ENCODE peak calls at places on chromosomes 6 and 20, in seven cellular contexts. C, X, W, S, F, D and K are unnamed samples. For H3K36me3, the result is how much of the 10 kb centered on the place peaks cover.

GRCh38 chr6:141403827-141404226 is 728.9 kb upstream of the GJE1 start:
- DNase-seq in X (no peak), S (no peak), W (no peak), D (no peak), C (no peak), F (no peak), K (no peak)

GRCh38 chr20:50354690-50355592 is 155.2 kb upstream of the PTPN1 start:
- DNase-seq in S (no peak), F (peak), C (no peak), D (no peak), X (no peak), W (peak), K (no peak)

GRCh38 chr6:93036835-93037234 is 382.5 kb downstream of the EPHA7 start:
- DNase-seq in D (no peak), C (peak), F (no peak), W (no peak), X (peak), S (peak), K (no peak)

GRCh38 chr6:158564243-158565121 is 4.6 kb downstream of the TMEM181 start:
- DNase-seq in D (no peak), X (no peak), C (no peak), F (no peak), W (no peak), S (no peak), K (no peak)

GRCh38 chr6:23218751-23219150 is 649.4 kb downstream of the HDGFL1 start:
- DNase-seq in D (no peak), W (no peak), S (peak), C (no peak), F (no peak), X (no peak), K (no peak)

GRCh38 chr20:8421981-8422380 is 289.9 kb downstream of the PLCB1 start:
- DNase-seq in D (no peak), S (no peak), C (no peak), F (no peak), W (no peak), X (no peak), K (no peak)

GRCh38 chr20:57557926-57558613 is 2.8 kb upstream of the PCK1 start:
- DNase-seq in X (no peak), F (no peak), C (no peak), S (no peak), D (no peak), W (no peak), K (no peak)

GRCh38 chr6:137846772-137847313 is 20.2 kb upstream of the TNFAIP3 start:
- DNase-seq in S (no peak), C (no peak), F (peak), X (no peak), W (no peak), D (no peak), K (peak)

GRCh38 chr20:32465092-32465900 is 107.2 kb downstream of the ASXL1 start:
- DNase-seq in D (peak), X (peak), F (peak), W (peak), C (no peak), S (no peak), K (peak)

GRCh38 chr6:42224222-42225042 is 6.8 kb upstream of the MRPS10 start:
- DNase-seq in W (no peak), X (peak), C (peak), F (no peak), S (no peak), D (no peak), K (no peak)

GRCh38 chr20:62165762-62166399 is 16.9 kb upstream of the MTG2 start:
- DNase-seq in S (no peak), W (no peak), C (no peak), X (no peak), D (no peak), F (no peak), K (no peak)

GRCh38 chr20:62552613-62553012 is 76.8 kb upstream of the GATA5 start:
- DNase-seq in W (no peak), F (no peak), X (no peak), D (no peak), C (no peak), S (no peak), K (no peak)

GRCh38 chr6:45472383-45472782 is 94.6 kb upstream of the SUPT3H start:
- DNase-seq in C (no peak), F (peak), W (no peak), D (no peak), X (peak), S (no peak), K (no peak)

GRCh38 chr6:111681856-111682255 is 76.2 kb upstream of the TRAF3IP2 start:
- DNase-seq in D (no peak), F (no peak), C (no peak), S (no peak), W (no peak), X (no peak), K (no peak)

GRCh38 chr6:143773503-143773902 is 69.6 kb upstream of the LTV1 start:
- DNase-seq in F (no peak), D (no peak), S (no peak), X (no peak), C (no peak), W (no peak), K (no peak)

GRCh38 chr20:7627734-7628663 is 312.3 kb downstream of the HAO1 start:
- DNase-seq in X (peak), C (no peak), S (no peak), D (no peak), F (no peak), W (no peak), K (no peak)

GRCh38 chr20:11001767-11002540 is 328.2 kb upstream of the JAG1 start:
- DNase-seq in F (peak), C (peak), D (no peak), W (peak), S (no peak), X (peak), K (no peak)

GRCh38 chr6:14732226-14732844 is 513.5 kb upstream of the JARID2 start:
- DNase-seq in D (no peak), C (no peak), S (no peak), X (no peak), F (no peak), W (no peak), K (no peak)

GRCh38 chr20:1893721-1894470 is 1.3 kb upstream of the SIRPA start:
- DNase-seq in S (no peak), F (no peak), D (no peak), C (no peak), X (no peak), W (no peak), K (no peak)

DNA sequence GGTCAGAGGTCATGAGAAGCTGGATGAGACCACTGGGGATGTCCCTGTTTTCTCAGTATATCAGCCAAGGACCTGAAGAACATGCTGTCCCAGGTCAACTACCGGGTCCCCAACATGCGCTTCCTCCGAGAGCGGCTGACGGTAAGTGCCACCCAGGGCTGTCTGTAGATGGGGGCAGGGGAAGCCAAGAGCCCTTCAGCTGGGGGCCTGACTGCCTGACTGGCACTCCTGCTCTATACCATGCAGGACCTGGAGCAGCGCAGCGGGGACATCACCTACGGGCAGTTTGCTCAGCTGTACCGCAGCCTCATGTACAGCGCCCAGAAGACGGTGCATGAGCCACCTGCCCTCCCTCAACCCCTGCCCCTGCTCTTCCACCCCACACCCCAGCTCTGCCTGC is 25.1 kb downstream of the PLCG1 start:
- DNase-seq in X (no peak), F (no peak), W (no peak), S (no peak), D (no peak), C (no peak), K (no peak)
- H3K36me3 ChIP-seq in X (under half), F (half or more), W (under half), S (under half), D (under half), C (under half), K (under half)

GRCh38 chr20:38563802-38564431 is 17.1 kb upstream of the ADIG start:
- DNase-seq in D (no peak), F (no peak), W (no peak), X (no peak), S (no peak), C (no peak), K (no peak)
- H3K36me3 ChIP-seq in D (under half), F (under half), W (under half), X (under half), S (under half), C (under half), K (under half)

GRCh38 chr20:64023278-64024140 is 12.5 kb upstream of the C20orf204 start:
- DNase-seq in S (no peak), F (no peak), D (no peak), X (no peak), W (no peak), C (no peak), K (no peak)
- H3K36me3 ChIP-seq in S (under half), F (half or more), D (under half), X (under half), W (under half), C (under half), K (under half)

DNA sequence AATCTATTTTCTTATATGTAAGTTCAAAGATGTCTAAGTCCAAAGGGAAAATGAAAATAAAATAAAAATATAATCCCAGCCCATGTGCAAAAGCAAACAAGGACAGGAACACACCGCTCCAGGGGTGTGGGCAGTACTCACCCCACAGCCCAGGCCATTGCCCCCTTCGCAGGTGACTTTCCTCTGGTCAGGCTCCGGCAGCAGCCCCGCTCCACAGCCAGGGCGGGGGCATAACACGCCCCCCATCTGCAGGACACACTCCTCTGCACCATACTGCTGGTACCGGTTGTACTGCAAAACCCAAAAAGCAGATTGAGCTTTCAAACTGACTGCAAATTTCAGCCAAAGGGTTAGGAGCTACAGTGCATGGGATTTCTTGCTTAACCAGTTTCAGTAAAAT is 274.9 kb upstream of the AGPAT4 start:
- DNase-seq in C (no peak), D (no peak), X (no peak), W (no peak), S (no peak), F (no peak), K (no peak)
- H3K36me3 ChIP-seq in C (under half), D (under half), X (under half), W (under half), S (under half), F (under half), K (under half)